ENCODE peak calls at places on chromosomes 7 and 10, in six cellular contexts. One of them, this sample, is unnamed.

GRCh38 chr7:130894146-130895005 is 160.4 kb upstream of the KLF14 start:
- DNase-seq in H4: peak; percentile 92
- DNase-seq in mesenchymal stem cell: peak; percentile 77
- DNase-seq in T-cell: no peak
- DNase-seq in SW 1271: peak; percentile 72
- DNase-seq in EL: peak; percentile 68
- DNase-seq in this sample: peak; percentile 93

GRCh38 chr10:77869626-77870420 is 56.7 kb downstream of the DLG5 start:
- DNase-seq in mesenchymal stem cell: no peak
- DNase-seq in EL: no peak
- DNase-seq in H4: no peak
- DNase-seq in T-cell: no peak
- DNase-seq in SW 1271: no peak
- DNase-seq in this sample: no peak

GRCh38 chr10:77746313-77746712 is 108.7 kb upstream of the KCNMA1 start:
- DNase-seq in EL: peak; percentile 75
- DNase-seq in T-cell: no peak
- DNase-seq in SW 1271: no peak
- DNase-seq in H4: no peak
- DNase-seq in mesenchymal stem cell: peak; percentile 73
- DNase-seq in this sample: no peak

GRCh38 chr10:49499305-49499851 is 39.5 kb downstream of the ERCC6 start:
- DNase-seq in EL: no peak
- DNase-seq in mesenchymal stem cell: no peak
- DNase-seq in T-cell: no peak
- DNase-seq in SW 1271: no peak
- DNase-seq in H4: no peak
- DNase-seq in this sample: no peak

GRCh38 chr7:18565337-18565736 is 69.8 kb downstream of the HDAC9 start:
- DNase-seq in SW 1271: no peak
- DNase-seq in T-cell: no peak
- DNase-seq in H4: no peak
- DNase-seq in EL: no peak
- DNase-seq in mesenchymal stem cell: no peak
- DNase-seq in this sample: no peak

GRCh38 chr7:147014596-147014995 is 898.0 kb downstream of the CNTNAP2 start:
- DNase-seq in mesenchymal stem cell: no peak
- DNase-seq in T-cell: no peak
- DNase-seq in H4: no peak
- DNase-seq in EL: no peak
- DNase-seq in SW 1271: no peak
- DNase-seq in this sample: no peak

GRCh38 chr7:64469673-64470072 is 93.2 kb downstream of the ZNF680 start:
- DNase-seq in EL: no peak
- DNase-seq in H4: no peak
- DNase-seq in mesenchymal stem cell: no peak
- DNase-seq in T-cell: no peak
- DNase-seq in SW 1271: no peak
- DNase-seq in this sample: no peak

GRCh38 chr10:2963889-2964631 is 103.3 kb upstream of the PFKP start:
- DNase-seq in SW 1271: no peak
- DNase-seq in H4: no peak
- DNase-seq in T-cell: no peak
- DNase-seq in EL: no peak
- DNase-seq in mesenchymal stem cell: no peak
- DNase-seq in this sample: no peak

GRCh38 chr10:14048930-14049613 is 281.7 kb downstream of the FRMD4A start:
- DNase-seq in EL: no peak
- DNase-seq in SW 1271: no peak
- DNase-seq in mesenchymal stem cell: no peak
- DNase-seq in H4: no peak
- DNase-seq in T-cell: no peak
- DNase-seq in this sample: no peak

GRCh38 chr7:30920584-30921539 is 9.2 kb downstream of the AQP1 start:
- DNase-seq in SW 1271: no peak
- DNase-seq in H4: peak; percentile 90
- DNase-seq in mesenchymal stem cell: peak; percentile 77
- DNase-seq in T-cell: no peak
- DNase-seq in EL: peak; percentile 43
- DNase-seq in this sample: peak; percentile 86

GRCh38 chr7:23783115-23783514 is 73.1 kb downstream of the STK31 start:
- DNase-seq in SW 1271: no peak
- DNase-seq in H4: no peak
- DNase-seq in T-cell: no peak
- DNase-seq in mesenchymal stem cell: no peak
- DNase-seq in EL: no peak
- DNase-seq in this sample: no peak

GRCh38 chr10:122083478-122084025 is 94.6 kb downstream of the TACC2 start:
- DNase-seq in mesenchymal stem cell: no peak
- DNase-seq in SW 1271: no peak
- DNase-seq in H4: no peak
- DNase-seq in T-cell: no peak
- DNase-seq in EL: no peak
- DNase-seq in this sample: no peak

GRCh38 chr10:90862908-90863514 is 5.2 kb upstream of the HTR7 start:
- DNase-seq in EL: peak; percentile 42
- DNase-seq in T-cell: no peak
- DNase-seq in mesenchymal stem cell: peak; percentile 50
- DNase-seq in SW 1271: no peak
- DNase-seq in H4: peak; percentile 35
- DNase-seq in this sample: peak; percentile 54

GRCh38 chr7:3289996-3290395 is 11.1 kb upstream of the SDK1 start:
- DNase-seq in T-cell: no peak
- DNase-seq in EL: no peak
- DNase-seq in SW 1271: no peak
- DNase-seq in H4: peak; percentile 86
- DNase-seq in mesenchymal stem cell: peak; percentile 29
- DNase-seq in this sample: peak; percentile 99

GRCh38 chr10:119500138-119500795 is 42.3 kb downstream of the RGS10 start:
- DNase-seq in mesenchymal stem cell: no peak
- DNase-seq in T-cell: no peak
- DNase-seq in EL: no peak
- DNase-seq in H4: no peak
- DNase-seq in SW 1271: no peak
- DNase-seq in this sample: no peak

GRCh38 chr7:40673285-40673684 is 538.5 kb downstream of the SUGCT start:
- DNase-seq in H4: peak; percentile 80
- DNase-seq in mesenchymal stem cell: peak; percentile 58
- DNase-seq in SW 1271: no peak
- DNase-seq in EL: peak; percentile 69
- DNase-seq in T-cell: no peak
- DNase-seq in this sample: peak; percentile 52

GRCh38 chr10:130728531-130729215 is 582.8 kb downstream of the TCERG1L start:
- DNase-seq in SW 1271: no peak
- DNase-seq in mesenchymal stem cell: no peak
- DNase-seq in T-cell: no peak
- DNase-seq in EL: no peak
- DNase-seq in H4: no peak
- DNase-seq in this sample: no peak

GRCh38 chr7:156703209-156703608 is 62.6 kb downstream of the RNF32 start:
- DNase-seq in T-cell: no peak
- DNase-seq in SW 1271: no peak
- DNase-seq in EL: no peak
- DNase-seq in mesenchymal stem cell: no peak
- DNase-seq in H4: no peak
- DNase-seq in this sample: peak; percentile 11

GRCh38 chr7:15947749-15948148 is 261.3 kb upstream of the MEOX2 start:
- DNase-seq in mesenchymal stem cell: no peak
- DNase-seq in T-cell: no peak
- DNase-seq in SW 1271: no peak
- DNase-seq in EL: peak; percentile 6
- DNase-seq in H4: no peak
- DNase-seq in this sample: no peak

GRCh38 chr10:71613303-71613777 is 106.2 kb downstream of the C10orf105 start:
- DNase-seq in EL: peak; percentile 6
- DNase-seq in T-cell: no peak
- DNase-seq in mesenchymal stem cell: no peak
- DNase-seq in SW 1271: no peak
- DNase-seq in H4: peak; percentile 31
- DNase-seq in this sample: peak; percentile 77

GRCh38 chr10:104809288-104810090 is 168.4 kb downstream of the SORCS3 start:
- DNase-seq in T-cell: no peak
- DNase-seq in mesenchymal stem cell: no peak
- DNase-seq in H4: peak; percentile 65
- DNase-seq in EL: peak; percentile 6
- DNase-seq in SW 1271: no peak
- DNase-seq in this sample: peak; percentile 43

GRCh38 chr7:99123571-99124033 is 20.3 kb downstream of the SMURF1 start:
- DNase-seq in T-cell: no peak
- DNase-seq in SW 1271: no peak
- DNase-seq in H4: no peak
- DNase-seq in mesenchymal stem cell: no peak
- DNase-seq in EL: no peak
- DNase-seq in this sample: no peak

GRCh38 chr10:49176310-49177268 is 11.6 kb downstream of the TMEM273 start:
- DNase-seq in EL: no peak
- DNase-seq in H4: no peak
- DNase-seq in mesenchymal stem cell: no peak
- DNase-seq in T-cell: no peak
- DNase-seq in SW 1271: no peak
- DNase-seq in this sample: no peak

GRCh38 chr10:125742465-125742864 is 23.0 kb downstream of the EDRF1 start:
- DNase-seq in H4: no peak
- DNase-seq in SW 1271: no peak
- DNase-seq in mesenchymal stem cell: peak; percentile 7
- DNase-seq in T-cell: no peak
- DNase-seq in EL: no peak
- DNase-seq in this sample: peak; percentile 2

GRCh38 chr7:121643320-121643719 is 229.6 kb upstream of the PTPRZ1 start:
- DNase-seq in H4: no peak
- DNase-seq in EL: no peak
- DNase-seq in SW 1271: no peak
- DNase-seq in T-cell: no peak
- DNase-seq in mesenchymal stem cell: no peak
- DNase-seq in this sample: no peak

GRCh38 chr7:28607179-28607578 is 194.9 kb downstream of the CREB5 start:
- DNase-seq in H4: no peak
- DNase-seq in T-cell: no peak
- DNase-seq in mesenchymal stem cell: no peak
- DNase-seq in SW 1271: no peak
- DNase-seq in EL: no peak
- DNase-seq in this sample: no peak

This sample was measured in myocyte.